ENCODE peak calls at places on chromosomes 5 and 9, in ten cellular contexts. U is GM12865, H is uterus, S is mucosa of descending colon, F is A673, N is AG10803, C is GM06990, Z is left ventricle myocardium inferior, I is A549, L is brain microvascular endothelial cell. O is an unnamed sample.

GRCh38 chr9:131037336-131038255 is 28.6 kb downstream of the LAMC3 start:
- DNase-seq in U (no peak), H (no peak), S (no peak), F (no peak), N (no peak), C (no peak), Z (no peak), I (no peak), L (peak), O (no peak)

GRCh38 chr5:28066856-28067255 is 1028.5 kb upstream of the CDH9 start:
- DNase-seq in U (no peak), H (no peak), S (no peak), F (no peak), N (no peak), C (no peak), Z (no peak), I (no peak), L (no peak), O (no peak)

GRCh38 chr5:153211052-153211451 is 279.4 kb upstream of the GRIA1 start:
- DNase-seq in U (no peak), H (no peak), S (no peak), F (no peak), N (no peak), C (no peak), Z (no peak), I (no peak), L (no peak), O (no peak)

GRCh38 chr9:137449931-137450537 is 8.9 kb upstream of the ENTPD8 start:
- DNase-seq in U (no peak), H (no peak), S (peak), F (no peak), N (no peak), C (peak), Z (no peak), I (no peak), L (no peak), O (no peak)

GRCh38 chr9:107149756-107150155 is 133.3 kb upstream of the RAD23B start:
- DNase-seq in U (no peak), H (no peak), S (no peak), F (no peak), N (no peak), C (no peak), Z (no peak), I (no peak), L (no peak), O (no peak)

GRCh38 chr9:127915801-127916664 is 808 bp downstream of the ST6GALNAC4 start:
- DNase-seq in U (peak), H (peak), S (no peak), F (no peak), N (no peak), C (peak), Z (no peak), I (no peak), L (no peak), O (no peak)

GRCh38 chr5:130541617-130542221 is 623.3 kb downstream of the HINT1 start:
- DNase-seq in U (no peak), H (no peak), S (no peak), F (no peak), N (peak), C (no peak), Z (no peak), I (no peak), L (peak), O (peak)

GRCh38 chr9:136105398-136106135 is 10.5 kb upstream of the NACC2 start:
- DNase-seq in U (no peak), H (no peak), S (no peak), F (peak), N (peak), C (no peak), Z (peak), I (no peak), L (no peak), O (peak)

GRCh38 chr5:160199410-160199911 is 29.8 kb upstream of the FABP6 start:
- DNase-seq in U (peak), H (peak), S (peak), F (peak), N (peak), C (peak), Z (peak), I (peak), L (peak), O (peak)

GRCh38 chr9:69975681-69976080 is 68.0 kb upstream of the MAMDC2 start:
- DNase-seq in U (no peak), H (no peak), S (no peak), F (peak), N (peak), C (no peak), Z (no peak), I (no peak), L (peak), O (no peak)

GRCh38 chr9:92295240-92295790 is 1.8 kb upstream of the IARS1 start:
- DNase-seq in U (no peak), H (no peak), S (no peak), F (no peak), N (no peak), C (no peak), Z (no peak), I (no peak), L (no peak), O (no peak)

GRCh38 chr5:120228262-120229031 is 235.7 kb upstream of the PRR16 start:
- DNase-seq in U (peak), H (no peak), S (no peak), F (peak), N (peak), C (no peak), Z (no peak), I (peak), L (no peak), O (peak)

GRCh38 chr9:12847591-12847990 is 72.8 kb downstream of the LURAP1L start:
- DNase-seq in U (no peak), H (no peak), S (no peak), F (no peak), N (no peak), C (no peak), Z (no peak), I (peak), L (no peak), O (no peak)

GRCh38 chr5:109884676-109885075 is 194.9 kb downstream of the MAN2A1 start:
- DNase-seq in U (no peak), H (no peak), S (no peak), F (no peak), N (no peak), C (no peak), Z (no peak), I (no peak), L (no peak), O (no peak)

GRCh38 chr5:34691326-34691725 is 35.2 kb downstream of the RAI14 start:
- DNase-seq in U (no peak), H (no peak), S (no peak), F (no peak), N (peak), C (no peak), Z (no peak), I (no peak), L (no peak), O (peak)

GRCh38 chr5:99320461-99320860 is 391.7 kb upstream of the CHD1 start:
- DNase-seq in U (peak), H (no peak), S (no peak), F (peak), N (no peak), C (no peak), Z (no peak), I (peak), L (no peak), O (no peak)

GRCh38 chr9:109381011-109381729 is 60.3 kb upstream of the EPB41L4B start:
- DNase-seq in U (peak), H (no peak), S (no peak), F (no peak), N (no peak), C (peak), Z (no peak), I (no peak), L (no peak), O (no peak)

GRCh38 chr5:171428849-171429542 is 9.5 kb downstream of the FGF18 start:
- DNase-seq in U (no peak), H (no peak), S (peak), F (no peak), N (no peak), C (no peak), Z (no peak), I (no peak), L (no peak), O (no peak)

GRCh38 chr5:28685794-28686193 is 1647.4 kb upstream of the CDH9 start:
- DNase-seq in U (no peak), H (no peak), S (no peak), F (no peak), N (no peak), C (no peak), Z (no peak), I (no peak), L (no peak), O (no peak)

GRCh38 chr5:125410501-125411162 is 664.2 kb upstream of the ZNF608 start:
- DNase-seq in U (peak), H (no peak), S (no peak), F (peak), N (peak), C (no peak), Z (no peak), I (no peak), L (peak), O (peak)

GRCh38 chr9:19306568-19306967 is 73.5 kb downstream of the RPS6 start:
- DNase-seq in U (no peak), H (no peak), S (no peak), F (no peak), N (no peak), C (no peak), Z (no peak), I (no peak), L (no peak), O (no peak)

GRCh38 chr9:23582836-23583235 is 243.2 kb downstream of the ELAVL2 start:
- DNase-seq in U (no peak), H (no peak), S (no peak), F (no peak), N (no peak), C (no peak), Z (no peak), I (no peak), L (no peak), O (no peak)

GRCh38 chr5:17113174-17113941 is 104.1 kb upstream of the BASP1 start:
- DNase-seq in U (no peak), H (no peak), S (no peak), F (no peak), N (peak), C (no peak), Z (no peak), I (peak), L (peak), O (peak)

GRCh38 chr9:12426198-12426864 is 266.9 kb upstream of the TYRP1 start:
- DNase-seq in U (no peak), H (no peak), S (no peak), F (peak), N (no peak), C (no peak), Z (no peak), I (peak), L (no peak), O (peak)

GRCh38 chr5:57422993-57423392 is 59.6 kb downstream of the ACTBL2 start:
- DNase-seq in U (no peak), H (no peak), S (no peak), F (no peak), N (no peak), C (no peak), Z (peak), I (no peak), L (no peak), O (no peak)

GRCh38 chr9:97900738-97901565 is 21.3 kb downstream of the TRMO start:
- DNase-seq in U (peak), H (peak), S (no peak), F (peak), N (peak), C (no peak), Z (no peak), I (peak), L (peak), O (peak)

GRCh38 chr9:136325354-136325753 is 2.0 kb upstream of the GPSM1 start:
- DNase-seq in U (no peak), H (no peak), S (no peak), F (no peak), N (no peak), C (no peak), Z (no peak), I (no peak), L (no peak), O (no peak)

GRCh38 chr5:4229414-4229813 is 633.8 kb downstream of the IRX1 start:
- DNase-seq in U (no peak), H (no peak), S (no peak), F (no peak), N (no peak), C (no peak), Z (no peak), I (no peak), L (no peak), O (no peak)

GRCh38 chr9:28941856-28942255 is 1368.6 kb upstream of the C9orf72 start:
- DNase-seq in U (no peak), H (no peak), S (no peak), F (no peak), N (no peak), C (no peak), Z (no peak), I (no peak), L (no peak), O (no peak)
- H3K4me3 ChIP-seq in U (no peak), H (no peak), S (no peak), F (no peak), N (no peak), C (no peak), Z (no peak), I (no peak), L (no peak), O (no peak)

GRCh38 chr9:34810187-34810524 is 100.2 kb upstream of the CCL21 start:
- DNase-seq in U (no peak), H (no peak), S (no peak), F (no peak), N (no peak), C (no peak), Z (no peak), I (no peak), L (no peak), O (no peak)

DNA sequence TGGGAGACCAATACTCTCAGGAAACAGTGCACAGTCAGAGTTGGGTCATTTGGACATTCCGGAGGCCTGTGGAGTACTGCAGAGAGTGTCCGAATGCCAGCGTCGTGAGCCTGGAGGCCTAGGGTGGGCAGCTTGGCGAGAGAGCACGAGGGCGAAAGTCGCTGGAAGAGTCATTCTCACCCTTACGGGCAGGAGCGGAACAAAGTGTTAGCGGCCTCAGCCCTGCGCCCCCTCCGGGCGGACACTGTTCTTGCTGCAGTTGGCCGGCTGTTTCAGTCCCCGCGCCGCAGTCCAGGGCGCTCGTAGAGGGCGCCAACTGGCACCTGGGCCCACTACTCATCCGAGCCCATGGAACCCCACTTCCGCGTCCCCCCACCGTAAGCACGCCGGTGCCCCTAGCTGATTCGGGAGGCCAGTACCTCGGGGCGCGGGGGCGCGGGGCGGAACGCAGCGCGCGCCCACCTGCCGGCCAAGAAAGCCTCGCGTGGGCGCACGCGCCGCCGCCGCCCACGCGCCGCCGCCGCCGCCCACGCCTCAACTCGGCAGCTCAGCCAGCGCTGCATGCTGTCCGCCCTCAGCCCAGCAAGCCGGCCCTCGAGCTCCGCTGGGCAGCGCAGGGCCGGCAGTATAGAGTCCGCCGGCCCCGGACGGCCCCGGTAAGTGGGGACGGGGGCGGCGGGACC is 99.7 kb upstream of the CCL21 start:
- DNase-seq in U (no peak), H (no peak), S (no peak), F (peak), N (no peak), C (no peak), Z (no peak), I (peak), L (peak), O (peak)
- TF ChIP-seq CTCF in U (no peak), H (no peak), S (no peak), F (peak), N (peak), C (no peak), Z (peak), I (no peak), L (peak), O (peak)

GRCh38 chr9:129493002-129493713 is 127.7 kb downstream of the C9orf50 start:
- DNase-seq in U (no peak), H (no peak), S (no peak), F (no peak), N (no peak), C (no peak), Z (no peak), I (no peak), L (no peak), O (no peak)
- H3K4me3 ChIP-seq in U (no peak), H (no peak), S (no peak), F (no peak), N (no peak), C (no peak), Z (no peak), I (no peak), L (no peak), O (no peak)

GRCh38 chr9:77011973-77012817 is 7.3 kb upstream of the FOXB2 start:
- DNase-seq in U (peak), H (peak), S (peak), F (peak), N (peak), C (no peak), Z (peak), I (peak), L (peak), O (peak)
- TF ChIP-seq CTCF in U (peak), H (peak), S (peak), F (peak), N (peak), C (peak), Z (peak), I (peak), L (peak), O (peak)

DNA sequence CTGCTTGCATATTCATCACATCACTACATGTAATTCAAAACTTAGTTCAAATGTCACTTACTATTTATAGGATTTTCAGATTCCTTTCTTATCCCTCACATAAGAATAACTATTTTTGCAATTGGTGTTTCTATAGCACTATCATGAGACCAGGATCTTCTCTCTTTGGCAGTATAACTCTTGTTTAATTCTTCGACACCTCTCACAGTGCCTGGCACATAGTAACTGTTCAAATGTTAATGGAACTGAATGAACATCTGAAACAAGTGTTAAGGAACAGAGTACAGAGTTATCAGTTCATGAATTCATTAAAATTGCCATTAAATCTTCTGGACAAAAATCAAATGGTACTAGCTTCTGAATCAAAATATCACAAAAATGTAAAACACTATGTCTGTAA is 40.0 kb downstream of the FBXL17 start:
- DNase-seq in U (no peak), H (no peak), S (no peak), F (no peak), N (no peak), C (no peak), Z (no peak), I (no peak), L (no peak), O (no peak)
- H3K4me3 ChIP-seq in U (no peak), H (no peak), S (no peak), F (no peak), N (no peak), C (no peak), Z (no peak), I (no peak), L (no peak), O (no peak)

DNA sequence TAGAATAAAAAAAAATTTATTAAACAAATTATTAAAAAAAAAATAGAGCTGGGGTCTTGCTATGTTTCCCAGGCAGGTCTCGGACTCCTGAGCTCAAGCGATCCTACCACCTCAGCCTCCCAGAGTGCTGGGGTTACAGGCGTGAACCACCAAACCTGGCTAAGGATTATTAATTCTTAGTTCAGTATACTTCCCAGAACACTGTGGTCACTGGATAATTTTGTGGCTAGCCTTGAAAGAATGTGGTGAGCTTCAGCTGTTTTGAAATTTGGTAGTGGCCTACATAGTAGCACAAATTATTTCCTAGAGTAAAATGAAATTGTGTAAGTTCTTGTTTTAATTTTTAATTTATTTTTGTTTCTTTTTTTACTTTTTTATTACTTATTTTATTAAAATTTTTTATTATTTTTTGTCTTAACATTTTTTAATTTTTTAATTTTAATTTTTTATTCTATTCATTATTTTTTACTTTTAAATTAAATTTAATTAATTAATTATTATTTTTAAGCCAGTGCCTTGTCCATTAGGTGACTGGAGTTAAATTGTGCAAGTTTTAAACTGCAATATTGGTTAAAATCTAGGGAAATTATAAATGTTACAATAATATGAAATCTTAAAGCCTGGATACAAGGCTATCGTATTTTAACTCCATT is 23.0 kb downstream of the ARRDC3 start:
- DNase-seq in U (no peak), H (no peak), S (no peak), F (no peak), N (peak), C (no peak), Z (no peak), I (no peak), L (no peak), O (no peak)
- TF ChIP-seq CTCF in U (no peak), H (no peak), S (no peak), F (no peak), N (no peak), C (no peak), Z (no peak), I (no peak), L (no peak), O (no peak)

DNA sequence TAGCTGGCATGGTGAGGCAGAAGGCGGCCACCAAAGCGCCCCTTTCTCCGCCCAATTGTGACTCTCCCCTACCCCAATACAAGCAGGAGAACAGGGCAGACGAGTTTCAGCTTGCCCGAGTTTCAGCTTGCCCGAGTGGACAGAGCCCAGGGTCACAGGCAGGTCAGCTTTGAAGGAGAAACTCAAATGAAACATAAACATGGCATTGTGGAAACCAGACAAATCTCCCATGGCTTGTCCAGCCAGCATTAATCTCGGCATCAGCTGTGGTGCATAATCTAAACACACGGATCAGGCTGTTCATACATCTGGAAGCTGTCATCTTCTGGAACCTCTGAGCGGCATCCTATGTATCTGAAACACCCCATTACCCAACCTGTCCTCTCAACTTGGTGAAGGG is 16.9 kb downstream of the PTCH1 start:
- DNase-seq in U (no peak), H (no peak), S (no peak), F (no peak), N (no peak), C (no peak), Z (no peak), I (no peak), L (no peak), O (peak)
- H3K4me3 ChIP-seq in U (no peak), H (no peak), S (no peak), F (peak), N (no peak), C (no peak), Z (no peak), I (no peak), L (no peak), O (no peak)

GRCh38 chr5:137735531-137736284 is at the start of gene KLHL3:
- DNase-seq in U (peak), H (peak), S (peak), F (no peak), N (peak), C (peak), Z (peak), I (no peak), L (peak), O (peak)
- TF ChIP-seq CTCF in U (no peak), H (no peak), S (no peak), F (no peak), N (peak), C (no peak), Z (peak), I (no peak), L (peak), O (no peak)

O was measured in fibroblast of the aortic adventitia.